ENCODE peak calls at places on chromosome 14, in seven cellular contexts. G, L, Y, A, I, N and H are unnamed samples.

GRCh38 chr14:31122098-31122611 is 85.4 kb downstream of the HECTD1 start:
- DNase-seq in G (no peak), L (peak), Y (no peak), A (no peak), I (no peak), N (no peak), H (no peak)

GRCh38 chr14:32354716-32355115 is 25.6 kb downstream of the AKAP6 start:
- DNase-seq in G (no peak), L (no peak), Y (no peak), A (no peak), I (no peak), N (no peak), H (no peak)

GRCh38 chr14:91228112-91229004 is 16.1 kb downstream of the GPR68 start:
- DNase-seq in G (peak), L (peak), Y (peak), A (no peak), I (no peak), N (no peak), H (no peak)

GRCh38 chr14:39432179-39432618 is at the start of gene FBXO33:
- DNase-seq in G (peak), L (peak), Y (peak), A (peak), I (peak), N (peak), H (peak)

GRCh38 chr14:31127690-31128089 is 79.9 kb downstream of the HECTD1 start:
- DNase-seq in G (no peak), L (no peak), Y (no peak), A (no peak), I (no peak), N (no peak), H (no peak)

GRCh38 chr14:104681689-104682074 is 7.7 kb upstream of the INF2 start:
- DNase-seq in G (no peak), L (peak), Y (no peak), A (peak), I (peak), N (peak), H (peak)

GRCh38 chr14:69291891-69292586 is 32.1 kb downstream of the GALNT16 start:
- DNase-seq in G (no peak), L (no peak), Y (no peak), A (no peak), I (no peak), N (peak), H (no peak)

GRCh38 chr14:75165586-75166391 is 10.6 kb downstream of the TMED10 start:
- DNase-seq in G (no peak), L (peak), Y (no peak), A (no peak), I (no peak), N (no peak), H (no peak)